ENCODE peak calls at places on chromosomes 2 and 18, in seven cellular contexts. T, N, X, K, Y, O and M are unnamed samples. For H3K4me1 and H3K9me3, the result is how much of the 10 kb centered on the place peaks cover.

GRCh38 chr18:31274915-31275314 is 43.0 kb upstream of the DSG1 start:
- DNase-seq in T (no peak), N (no peak), X (peak), K (no peak), Y (peak), O (no peak), M (peak)

GRCh38 chr2:42905341-42906114 is 113.1 kb upstream of the HAAO start:
- DNase-seq in T (no peak), N (no peak), X (no peak), K (no peak), Y (peak), O (peak), M (no peak)

GRCh38 chr2:67880291-67880761 is 182.5 kb downstream of the C1D start:
- DNase-seq in T (no peak), N (no peak), X (no peak), K (no peak), Y (no peak), O (no peak), M (no peak)

GRCh38 chr18:5424903-5425302 is 118.9 kb downstream of the EPB41L3 start:
- DNase-seq in T (no peak), N (peak), X (no peak), K (no peak), Y (no peak), O (peak), M (no peak)

GRCh38 chr2:159942149-159942548 is 120.3 kb downstream of the PLA2R1 start:
- DNase-seq in T (no peak), N (no peak), X (no peak), K (no peak), Y (no peak), O (no peak), M (no peak)

GRCh38 chr2:43136862-43137261 is 89.5 kb downstream of the ZFP36L2 start:
- DNase-seq in T (no peak), N (peak), X (no peak), K (no peak), Y (no peak), O (peak), M (no peak)

GRCh38 chr18:12883003-12883683 is 894 bp downstream of the PTPN2 start:
- DNase-seq in T (no peak), N (peak), X (no peak), K (no peak), Y (no peak), O (peak), M (no peak)

GRCh38 chr18:23966909-23967308 is 47.6 kb upstream of the TTC39C start:
- DNase-seq in T (no peak), N (no peak), X (no peak), K (no peak), Y (no peak), O (no peak), M (no peak)

GRCh38 chr18:8724452-8724851 is 19.1 kb downstream of the MTCL1 start:
- DNase-seq in T (no peak), N (no peak), X (no peak), K (no peak), Y (no peak), O (no peak), M (no peak)

GRCh38 chr2:241804326-241805276 is 4.4 kb upstream of the NEU4 start:
- DNase-seq in T (no peak), N (peak), X (peak), K (no peak), Y (peak), O (peak), M (peak)

GRCh38 chr18:1914489-1914888 is 656.8 kb downstream of the METTL4 start:
- DNase-seq in T (no peak), N (peak), X (no peak), K (no peak), Y (no peak), O (no peak), M (no peak)

GRCh38 chr18:8705941-8706544 is 687 bp downstream of the MTCL1 start:
- DNase-seq in T (no peak), N (no peak), X (peak), K (no peak), Y (no peak), O (peak), M (no peak)

GRCh38 chr2:23711979-23712755 is 214.8 kb downstream of the ATAD2B start:
- DNase-seq in T (no peak), N (no peak), X (no peak), K (peak), Y (peak), O (no peak), M (no peak)

GRCh38 chr2:85994421-85994777 is 105.6 kb upstream of the ST3GAL5 start:
- DNase-seq in T (no peak), N (no peak), X (no peak), K (no peak), Y (no peak), O (no peak), M (no peak)
- H3K4me1 ChIP-seq in T (under half), N (half or more), X (under half), K (under half), Y (under half), O (under half), M (half or more)

GRCh38 chr2:147204102-147204501 is 640.7 kb upstream of the ACVR2A start:
- DNase-seq in T (no peak), N (no peak), X (no peak), K (no peak), Y (no peak), O (no peak), M (no peak)

GRCh38 chr2:147197754-147198153 is 647.1 kb upstream of the ACVR2A start:
- DNase-seq in T (no peak), N (no peak), X (no peak), K (no peak), Y (no peak), O (no peak), M (no peak)

GRCh38 chr2:147198651-147199171 is 646.1 kb upstream of the ACVR2A start:
- DNase-seq in T (no peak), N (no peak), X (no peak), K (no peak), Y (no peak), O (no peak), M (no peak)
- H3K9me3 ChIP-seq in T (under half), N (under half), X (under half), K (under half), Y (under half), O (under half), M (under half)

GRCh38 chr2:37635359-37636208 is 35.9 kb downstream of the CDC42EP3 start:
- DNase-seq in T (no peak), N (peak), X (peak), K (no peak), Y (no peak), O (peak), M (peak)
- H3K4me1 ChIP-seq in T (under half), N (under half), X (under half), K (under half), Y (under half), O (under half), M (under half)

GRCh38 chr2:189943009-189943408 is 119.5 kb downstream of the MSTN start:
- DNase-seq in T (no peak), N (no peak), X (no peak), K (no peak), Y (no peak), O (no peak), M (no peak)
- H3K9me3 ChIP-seq in T (under half), N (under half), X (under half), K (under half), Y (under half), O (under half), M (under half)

DNA sequence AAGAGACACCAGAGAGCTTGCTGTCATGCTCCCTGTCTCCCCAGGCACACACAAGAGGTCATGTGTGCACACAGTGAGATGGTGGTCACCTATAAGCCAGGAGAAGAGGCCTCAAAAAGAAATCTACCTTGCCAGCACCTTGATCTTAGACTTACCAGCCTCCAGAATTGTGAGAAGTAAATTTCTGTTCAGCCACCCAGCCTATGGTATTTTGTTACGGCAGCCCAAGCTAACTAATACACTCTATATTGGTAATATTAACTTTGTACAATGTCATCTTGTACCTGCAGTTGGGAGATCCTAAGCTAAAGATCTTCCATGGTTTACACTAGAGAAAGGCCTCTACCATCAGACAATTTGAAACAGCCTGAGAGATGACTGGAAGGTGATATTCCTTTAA is 21.2 kb downstream of the RTN4 start:
- DNase-seq in T (no peak), N (no peak), X (no peak), K (no peak), Y (no peak), O (no peak), M (no peak)
- H3K4me1 ChIP-seq in T (half or more), N (under half), X (under half), K (under half), Y (under half), O (under half), M (half or more)

GRCh38 chr18:10145523-10145922 is 231.7 kb downstream of the VAPA start:
- DNase-seq in T (no peak), N (no peak), X (no peak), K (no peak), Y (no peak), O (no peak), M (no peak)
- H3K9me3 ChIP-seq in T (under half), N (under half), X (under half), K (under half), Y (under half), O (under half), M (under half)

DNA sequence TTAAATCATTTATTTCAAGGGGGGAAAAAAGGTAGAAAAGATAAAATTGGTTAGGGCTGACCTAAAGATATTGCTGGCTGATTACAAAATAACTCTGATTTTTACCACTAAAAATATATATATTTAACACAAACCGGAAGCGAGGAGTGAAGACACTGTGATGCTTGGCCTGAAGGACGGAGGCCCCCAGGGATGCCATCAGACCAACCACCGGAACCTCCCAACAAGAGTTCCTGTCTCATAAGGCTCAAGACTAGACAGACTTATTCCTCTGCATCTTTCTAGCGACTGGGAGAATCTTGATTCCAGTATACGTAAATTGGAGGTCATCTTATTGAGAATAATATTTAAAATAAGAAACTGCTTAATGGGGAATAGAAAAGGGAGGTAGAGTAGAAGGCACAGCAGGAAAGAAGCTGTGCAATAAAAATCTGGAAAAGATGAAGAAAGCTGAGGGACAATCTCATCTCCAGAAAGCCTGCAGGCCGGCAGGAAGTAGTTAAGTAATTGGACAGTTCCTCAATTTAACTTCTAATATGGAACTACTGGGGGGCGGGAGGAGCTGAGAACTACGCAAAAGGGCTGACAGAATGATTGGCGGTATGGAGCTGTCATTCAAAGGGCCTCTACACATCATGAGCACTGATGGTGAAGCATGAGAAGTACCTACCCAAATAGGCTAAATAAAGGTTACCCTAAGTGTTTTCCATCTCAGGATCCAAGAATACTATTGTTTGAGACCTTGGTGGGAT is 91.1 kb downstream of the DTNB start:
- DNase-seq in T (no peak), N (no peak), X (no peak), K (no peak), Y (no peak), O (no peak), M (peak)
- H3K4me1 ChIP-seq in T (under half), N (under half), X (under half), K (under half), Y (under half), O (under half), M (under half)

DNA sequence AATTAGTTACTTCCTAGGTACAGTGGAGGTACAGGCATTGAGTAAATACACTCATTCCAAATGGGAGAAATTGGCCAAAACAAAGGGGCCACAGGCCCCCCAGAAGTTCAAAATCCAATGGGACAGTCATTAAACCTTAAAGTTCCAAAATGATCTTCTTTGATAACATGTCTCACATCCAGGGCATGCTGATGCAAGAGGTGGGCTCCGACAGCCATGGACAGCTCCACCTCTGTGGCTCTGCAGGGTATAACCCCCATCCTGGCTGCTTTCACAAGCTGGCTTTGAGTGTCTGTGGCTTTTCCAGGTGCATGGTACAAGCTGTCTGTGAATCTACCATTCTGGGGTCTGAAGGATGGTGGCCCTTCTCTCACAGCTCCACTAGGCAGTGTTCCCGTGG is 488.7 kb downstream of the DCDC2C start:
- DNase-seq in T (no peak), N (no peak), X (no peak), K (no peak), Y (no peak), O (no peak), M (no peak)
- H3K9me3 ChIP-seq in T (under half), N (under half), X (under half), K (under half), Y (under half), O (under half), M (under half)

DNA sequence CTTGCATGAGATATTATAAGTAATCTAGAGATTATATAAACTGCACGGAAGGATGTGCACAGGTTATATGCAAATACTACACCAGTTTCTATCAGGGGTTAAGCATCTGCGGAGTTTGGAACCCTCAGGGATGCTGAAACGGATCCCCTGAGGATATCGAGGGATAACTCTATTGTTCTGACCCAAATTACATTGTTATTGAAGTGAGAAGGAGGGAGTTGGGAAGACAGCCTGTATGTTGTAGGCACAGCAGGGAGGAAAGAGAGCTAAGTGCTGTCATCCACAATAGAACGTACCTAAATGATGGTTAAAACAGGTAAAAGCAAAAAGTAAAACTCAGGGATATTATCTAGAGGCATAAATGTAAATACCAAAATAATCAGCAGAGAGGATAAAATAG is 44.6 kb upstream of the SMAD2 start:
- DNase-seq in T (no peak), N (no peak), X (no peak), K (no peak), Y (no peak), O (no peak), M (no peak)
- H3K4me1 ChIP-seq in T (under half), N (under half), X (under half), K (under half), Y (under half), O (under half), M (under half)